ENCODE peak calls at places on chromosomes 4 and X, in six cellular contexts. One of them, this sample, is unnamed.

GRCh38 chr4:55010550-55010949 is 114.8 kb downstream of the KDR start:
- DNase-seq in EH: no peak
- DNase-seq in left ventricle myocardium superior: no peak
- DNase-seq in NCI-H2081: no peak
- DNase-seq in esophagus squamous epithelium: no peak
- DNase-seq in activated effector memory CD4-positive, alpha-beta T cell treated with anti-CD3 and anti-CD28 coated beads, Interleukin-2, amount 50 U/mL, for 16 hours: no peak
- DNase-seq in this sample: no peak

GRCh38 chr4:76960014-76960413 is 10.5 kb downstream of the SEPTIN11 start:
- DNase-seq in EH: no peak
- DNase-seq in left ventricle myocardium superior: no peak
- DNase-seq in NCI-H2081: no peak
- DNase-seq in esophagus squamous epithelium: no peak
- DNase-seq in activated effector memory CD4-positive, alpha-beta T cell treated with anti-CD3 and anti-CD28 coated beads, Interleukin-2, amount 50 U/mL, for 16 hours: no peak
- DNase-seq in this sample: peak

GRCh38 chr4:39635023-39635422 is 3.6 kb downstream of the SMIM14 start:
- DNase-seq in EH: no peak
- DNase-seq in left ventricle myocardium superior: no peak
- DNase-seq in NCI-H2081: no peak
- DNase-seq in esophagus squamous epithelium: no peak
- DNase-seq in activated effector memory CD4-positive, alpha-beta T cell treated with anti-CD3 and anti-CD28 coated beads, Interleukin-2, amount 50 U/mL, for 16 hours: no peak
- DNase-seq in this sample: no peak

GRCh38 chr4:101288365-101289145 is 58.8 kb downstream of the PPP3CA start:
- DNase-seq in EH: peak
- DNase-seq in left ventricle myocardium superior: no peak
- DNase-seq in NCI-H2081: no peak
- DNase-seq in esophagus squamous epithelium: no peak
- DNase-seq in activated effector memory CD4-positive, alpha-beta T cell treated with anti-CD3 and anti-CD28 coated beads, Interleukin-2, amount 50 U/mL, for 16 hours: no peak
- DNase-seq in this sample: no peak

GRCh38 chr4:88991746-88992145 is 65.2 kb downstream of the FAM13A start:
- DNase-seq in EH: peak
- DNase-seq in left ventricle myocardium superior: no peak
- DNase-seq in NCI-H2081: no peak
- DNase-seq in esophagus squamous epithelium: no peak
- DNase-seq in activated effector memory CD4-positive, alpha-beta T cell treated with anti-CD3 and anti-CD28 coated beads, Interleukin-2, amount 50 U/mL, for 16 hours: no peak
- DNase-seq in this sample: peak

GRCh38 chr4:84319124-84319523 is 180.0 kb downstream of the NKX6-1 start:
- DNase-seq in EH: no peak
- DNase-seq in left ventricle myocardium superior: no peak
- DNase-seq in NCI-H2081: no peak
- DNase-seq in esophagus squamous epithelium: no peak
- DNase-seq in activated effector memory CD4-positive, alpha-beta T cell treated with anti-CD3 and anti-CD28 coated beads, Interleukin-2, amount 50 U/mL, for 16 hours: no peak
- DNase-seq in this sample: peak

GRCh38 chr4:143921160-143921559 is 15.8 kb upstream of the GYPE start:
- DNase-seq in EH: no peak
- DNase-seq in left ventricle myocardium superior: no peak
- DNase-seq in NCI-H2081: no peak
- DNase-seq in esophagus squamous epithelium: no peak
- DNase-seq in activated effector memory CD4-positive, alpha-beta T cell treated with anti-CD3 and anti-CD28 coated beads, Interleukin-2, amount 50 U/mL, for 16 hours: no peak
- DNase-seq in this sample: no peak

GRCh38 chrX:72727846-72728245 is 13.7 kb upstream of the PHKA1 start:
- DNase-seq in EH: no peak
- DNase-seq in left ventricle myocardium superior: no peak
- DNase-seq in NCI-H2081: no peak
- DNase-seq in esophagus squamous epithelium: no peak
- DNase-seq in activated effector memory CD4-positive, alpha-beta T cell treated with anti-CD3 and anti-CD28 coated beads, Interleukin-2, amount 50 U/mL, for 16 hours: no peak
- DNase-seq in this sample: no peak

GRCh38 chr4:17463606-17464005 is 48.3 kb downstream of the QDPR start:
- DNase-seq in EH: no peak
- DNase-seq in left ventricle myocardium superior: no peak
- DNase-seq in NCI-H2081: no peak
- DNase-seq in esophagus squamous epithelium: no peak
- DNase-seq in activated effector memory CD4-positive, alpha-beta T cell treated with anti-CD3 and anti-CD28 coated beads, Interleukin-2, amount 50 U/mL, for 16 hours: no peak
- DNase-seq in this sample: no peak

GRCh38 chrX:136584545-136584944 is 52.5 kb downstream of the VGLL1 start:
- DNase-seq in EH: no peak
- DNase-seq in left ventricle myocardium superior: no peak
- DNase-seq in NCI-H2081: no peak
- DNase-seq in esophagus squamous epithelium: no peak
- DNase-seq in activated effector memory CD4-positive, alpha-beta T cell treated with anti-CD3 and anti-CD28 coated beads, Interleukin-2, amount 50 U/mL, for 16 hours: peak
- DNase-seq in this sample: no peak

GRCh38 chr4:104166749-104167148 is 327.9 kb downstream of the CXXC4 start:
- DNase-seq in EH: no peak
- DNase-seq in left ventricle myocardium superior: no peak
- DNase-seq in NCI-H2081: no peak
- DNase-seq in esophagus squamous epithelium: no peak
- DNase-seq in activated effector memory CD4-positive, alpha-beta T cell treated with anti-CD3 and anti-CD28 coated beads, Interleukin-2, amount 50 U/mL, for 16 hours: no peak
- DNase-seq in this sample: no peak

GRCh38 chrX:47210661-47211425 is 7.6 kb upstream of the CDK16 start:
- DNase-seq in EH: no peak
- DNase-seq in left ventricle myocardium superior: no peak
- DNase-seq in NCI-H2081: no peak
- DNase-seq in esophagus squamous epithelium: no peak
- DNase-seq in activated effector memory CD4-positive, alpha-beta T cell treated with anti-CD3 and anti-CD28 coated beads, Interleukin-2, amount 50 U/mL, for 16 hours: no peak
- DNase-seq in this sample: no peak

GRCh38 chr4:169664615-169665014 is 44.2 kb downstream of the CLCN3 start:
- DNase-seq in EH: peak
- DNase-seq in left ventricle myocardium superior: no peak
- DNase-seq in NCI-H2081: peak
- DNase-seq in esophagus squamous epithelium: no peak
- DNase-seq in activated effector memory CD4-positive, alpha-beta T cell treated with anti-CD3 and anti-CD28 coated beads, Interleukin-2, amount 50 U/mL, for 16 hours: no peak
- DNase-seq in this sample: peak

GRCh38 chrX:17560385-17560784 is 176.9 kb upstream of the SCML1 start:
- DNase-seq in EH: no peak
- DNase-seq in left ventricle myocardium superior: no peak
- DNase-seq in NCI-H2081: no peak
- DNase-seq in esophagus squamous epithelium: no peak
- DNase-seq in activated effector memory CD4-positive, alpha-beta T cell treated with anti-CD3 and anti-CD28 coated beads, Interleukin-2, amount 50 U/mL, for 16 hours: no peak
- DNase-seq in this sample: no peak

GRCh38 chr4:72701987-72702819 is 133.2 kb upstream of the ADAMTS3 start:
- DNase-seq in EH: peak
- DNase-seq in left ventricle myocardium superior: no peak
- DNase-seq in NCI-H2081: peak
- DNase-seq in esophagus squamous epithelium: no peak
- DNase-seq in activated effector memory CD4-positive, alpha-beta T cell treated with anti-CD3 and anti-CD28 coated beads, Interleukin-2, amount 50 U/mL, for 16 hours: no peak
- DNase-seq in this sample: peak

GRCh38 chr4:59044316-59044715 is 1934.1 kb upstream of the IGFBP7 start:
- DNase-seq in EH: no peak
- DNase-seq in left ventricle myocardium superior: no peak
- DNase-seq in NCI-H2081: no peak
- DNase-seq in esophagus squamous epithelium: no peak
- DNase-seq in activated effector memory CD4-positive, alpha-beta T cell treated with anti-CD3 and anti-CD28 coated beads, Interleukin-2, amount 50 U/mL, for 16 hours: no peak
- DNase-seq in this sample: no peak

GRCh38 chr4:128727658-128728057 is 81.8 kb upstream of the JADE1 start:
- DNase-seq in EH: no peak
- DNase-seq in left ventricle myocardium superior: no peak
- DNase-seq in NCI-H2081: no peak
- DNase-seq in esophagus squamous epithelium: no peak
- DNase-seq in activated effector memory CD4-positive, alpha-beta T cell treated with anti-CD3 and anti-CD28 coated beads, Interleukin-2, amount 50 U/mL, for 16 hours: no peak
- DNase-seq in this sample: no peak

GRCh38 chr4:168691621-168692376 is 194.9 kb downstream of the PALLD start:
- DNase-seq in EH: no peak
- DNase-seq in left ventricle myocardium superior: no peak
- DNase-seq in NCI-H2081: no peak
- DNase-seq in esophagus squamous epithelium: no peak
- DNase-seq in activated effector memory CD4-positive, alpha-beta T cell treated with anti-CD3 and anti-CD28 coated beads, Interleukin-2, amount 50 U/mL, for 16 hours: no peak
- DNase-seq in this sample: no peak

GRCh38 chr4:4837921-4838601 is 21.4 kb upstream of the MSX1 start:
- DNase-seq in EH: no peak
- DNase-seq in left ventricle myocardium superior: no peak
- DNase-seq in NCI-H2081: no peak
- DNase-seq in esophagus squamous epithelium: no peak
- DNase-seq in activated effector memory CD4-positive, alpha-beta T cell treated with anti-CD3 and anti-CD28 coated beads, Interleukin-2, amount 50 U/mL, for 16 hours: peak
- DNase-seq in this sample: peak

GRCh38 chr4:1239141-1239948 is 9.6 kb downstream of the CTBP1 start:
- DNase-seq in EH: no peak
- DNase-seq in left ventricle myocardium superior: no peak
- DNase-seq in NCI-H2081: no peak
- DNase-seq in esophagus squamous epithelium: no peak
- DNase-seq in activated effector memory CD4-positive, alpha-beta T cell treated with anti-CD3 and anti-CD28 coated beads, Interleukin-2, amount 50 U/mL, for 16 hours: peak
- DNase-seq in this sample: no peak

GRCh38 chr4:160026720-160027119 is 923.8 kb downstream of the RAPGEF2 start:
- DNase-seq in EH: no peak
- DNase-seq in left ventricle myocardium superior: no peak
- DNase-seq in NCI-H2081: no peak
- DNase-seq in esophagus squamous epithelium: no peak
- DNase-seq in activated effector memory CD4-positive, alpha-beta T cell treated with anti-CD3 and anti-CD28 coated beads, Interleukin-2, amount 50 U/mL, for 16 hours: no peak
- DNase-seq in this sample: peak

GRCh38 chr4:164718817-164719216 is 35.1 kb upstream of the SMIM31 start:
- DNase-seq in EH: no peak
- DNase-seq in left ventricle myocardium superior: no peak
- DNase-seq in NCI-H2081: no peak
- DNase-seq in esophagus squamous epithelium: no peak
- DNase-seq in activated effector memory CD4-positive, alpha-beta T cell treated with anti-CD3 and anti-CD28 coated beads, Interleukin-2, amount 50 U/mL, for 16 hours: no peak
- DNase-seq in this sample: no peak

GRCh38 chr4:142719854-142720541 is 126.1 kb downstream of the INPP4B start:
- DNase-seq in EH: peak
- DNase-seq in left ventricle myocardium superior: no peak
- DNase-seq in NCI-H2081: peak
- DNase-seq in esophagus squamous epithelium: no peak
- DNase-seq in activated effector memory CD4-positive, alpha-beta T cell treated with anti-CD3 and anti-CD28 coated beads, Interleukin-2, amount 50 U/mL, for 16 hours: no peak
- DNase-seq in this sample: peak

GRCh38 chrX:39814391-39814790 is 283.4 kb downstream of the BCOR start:
- DNase-seq in EH: peak
- DNase-seq in left ventricle myocardium superior: peak
- DNase-seq in NCI-H2081: peak
- DNase-seq in esophagus squamous epithelium: no peak
- DNase-seq in activated effector memory CD4-positive, alpha-beta T cell treated with anti-CD3 and anti-CD28 coated beads, Interleukin-2, amount 50 U/mL, for 16 hours: peak
- DNase-seq in this sample: peak

GRCh38 chrX:25105251-25105650 is 89.5 kb upstream of the ARX start:
- DNase-seq in EH: no peak
- DNase-seq in left ventricle myocardium superior: no peak
- DNase-seq in NCI-H2081: no peak
- DNase-seq in esophagus squamous epithelium: no peak
- DNase-seq in activated effector memory CD4-positive, alpha-beta T cell treated with anti-CD3 and anti-CD28 coated beads, Interleukin-2, amount 50 U/mL, for 16 hours: no peak
- DNase-seq in this sample: no peak

GRCh38 chr4:183797445-183798248 is 107.5 kb upstream of the STOX2 start:
- DNase-seq in EH: peak
- DNase-seq in left ventricle myocardium superior: peak
- DNase-seq in NCI-H2081: peak
- DNase-seq in esophagus squamous epithelium: no peak
- DNase-seq in activated effector memory CD4-positive, alpha-beta T cell treated with anti-CD3 and anti-CD28 coated beads, Interleukin-2, amount 50 U/mL, for 16 hours: no peak
- DNase-seq in this sample: no peak

GRCh38 chr4:77418333-77418732 is 187.3 kb upstream of the CXCL13 start:
- DNase-seq in EH: peak
- DNase-seq in left ventricle myocardium superior: no peak
- DNase-seq in NCI-H2081: peak
- DNase-seq in esophagus squamous epithelium: no peak
- DNase-seq in activated effector memory CD4-positive, alpha-beta T cell treated with anti-CD3 and anti-CD28 coated beads, Interleukin-2, amount 50 U/mL, for 16 hours: no peak
- DNase-seq in this sample: peak

GRCh38 chr4:76801621-76802545 is 96.1 kb downstream of the SOWAHB start:
- DNase-seq in EH: peak
- DNase-seq in left ventricle myocardium superior: peak
- DNase-seq in NCI-H2081: no peak
- DNase-seq in esophagus squamous epithelium: no peak
- DNase-seq in activated effector memory CD4-positive, alpha-beta T cell treated with anti-CD3 and anti-CD28 coated beads, Interleukin-2, amount 50 U/mL, for 16 hours: no peak
- DNase-seq in this sample: no peak

GRCh38 chr4:133921280-133922195 is 280.1 kb downstream of the PABPC4L start:
- DNase-seq in EH: peak
- DNase-seq in left ventricle myocardium superior: no peak
- DNase-seq in NCI-H2081: no peak
- DNase-seq in esophagus squamous epithelium: no peak
- DNase-seq in activated effector memory CD4-positive, alpha-beta T cell treated with anti-CD3 and anti-CD28 coated beads, Interleukin-2, amount 50 U/mL, for 16 hours: no peak
- DNase-seq in this sample: peak

GRCh38 chr4:27013012-27013411 is 152.4 kb downstream of the STIM2 start:
- DNase-seq in EH: no peak
- DNase-seq in left ventricle myocardium superior: no peak
- DNase-seq in NCI-H2081: no peak
- DNase-seq in esophagus squamous epithelium: no peak
- DNase-seq in activated effector memory CD4-positive, alpha-beta T cell treated with anti-CD3 and anti-CD28 coated beads, Interleukin-2, amount 50 U/mL, for 16 hours: no peak
- DNase-seq in this sample: no peak

GRCh38 chr4:112813790-112814189 is 176.8 kb downstream of the LARP7 start:
- DNase-seq in EH: peak
- DNase-seq in left ventricle myocardium superior: no peak
- DNase-seq in NCI-H2081: no peak
- DNase-seq in esophagus squamous epithelium: no peak
- DNase-seq in activated effector memory CD4-positive, alpha-beta T cell treated with anti-CD3 and anti-CD28 coated beads, Interleukin-2, amount 50 U/mL, for 16 hours: no peak
- DNase-seq in this sample: peak

GRCh38 chr4:8394806-8395205 is 45.7 kb downstream of the ACOX3 start:
- DNase-seq in EH: no peak
- DNase-seq in left ventricle myocardium superior: peak
- DNase-seq in NCI-H2081: no peak
- DNase-seq in esophagus squamous epithelium: no peak
- DNase-seq in activated effector memory CD4-positive, alpha-beta T cell treated with anti-CD3 and anti-CD28 coated beads, Interleukin-2, amount 50 U/mL, for 16 hours: no peak
- DNase-seq in this sample: no peak

GRCh38 chr4:90030953-90031352 is 96.2 kb upstream of the CCSER1 start:
- DNase-seq in EH: no peak
- DNase-seq in left ventricle myocardium superior: no peak
- DNase-seq in NCI-H2081: peak
- DNase-seq in esophagus squamous epithelium: no peak
- DNase-seq in activated effector memory CD4-positive, alpha-beta T cell treated with anti-CD3 and anti-CD28 coated beads, Interleukin-2, amount 50 U/mL, for 16 hours: no peak
- DNase-seq in this sample: peak

GRCh38 chr4:80462537-80463207 is 127.1 kb downstream of the CFAP299 start:
- DNase-seq in EH: peak
- DNase-seq in left ventricle myocardium superior: no peak
- DNase-seq in NCI-H2081: no peak
- DNase-seq in esophagus squamous epithelium: no peak
- DNase-seq in activated effector memory CD4-positive, alpha-beta T cell treated with anti-CD3 and anti-CD28 coated beads, Interleukin-2, amount 50 U/mL, for 16 hours: no peak
- DNase-seq in this sample: peak

GRCh38 chr4:8317474-8317873 is 47.9 kb downstream of the HTRA3 start:
- DNase-seq in EH: no peak
- DNase-seq in left ventricle myocardium superior: no peak
- DNase-seq in NCI-H2081: no peak
- DNase-seq in esophagus squamous epithelium: no peak
- DNase-seq in activated effector memory CD4-positive, alpha-beta T cell treated with anti-CD3 and anti-CD28 coated beads, Interleukin-2, amount 50 U/mL, for 16 hours: peak
- DNase-seq in this sample: no peak

This sample was measured in M059J.